ENCODE peak calls at places on chromosomes 16 and 17, in eight cellular contexts. W, Z, G, S, B, C, N and A are unnamed samples.

GRCh38 chr17:4365628-4366311 is 705 bp downstream of the UBE2G1 start:
- DNase-seq in W (peak; percentile 74), Z (peak; percentile 47), G (peak; percentile 77), S (no peak), B (peak; percentile 58), C (peak; percentile 36), N (peak; percentile 62), A (no peak)

GRCh38 chr17:73944366-73944765 is 259.1 kb upstream of the RPL38 start:
- DNase-seq in W (no peak), Z (no peak), G (no peak), S (no peak), B (no peak), C (no peak), N (no peak), A (no peak)

GRCh38 chr16:2496223-2497115 is 17.3 kb upstream of the ATP6V0C start:
- DNase-seq in W (no peak), Z (peak; percentile 28), G (no peak), S (no peak), B (no peak), C (no peak), N (no peak), A (no peak)

GRCh38 chr17:7560172-7561027 is 1.3 kb upstream of the SENP3 start:
- DNase-seq in W (peak; percentile 70), Z (peak; percentile 75), G (peak; percentile 89), S (peak; percentile 82), B (peak; percentile 67), C (peak; percentile 72), N (peak; percentile 81), A (no peak)

GRCh38 chr17:50634915-50635719 is 436 bp downstream of the ABCC3 start:
- DNase-seq in W (no peak), Z (no peak), G (no peak), S (no peak), B (no peak), C (no peak), N (no peak), A (no peak)

GRCh38 chr16:87982491-87983415 is 31.5 kb downstream of the BANP start:
- DNase-seq in W (no peak), Z (no peak), G (no peak), S (no peak), B (no peak), C (no peak), N (no peak), A (no peak)

GRCh38 chr17:15319461-15319860 is 21.9 kb downstream of the TEKT3 start:
- DNase-seq in W (no peak), Z (no peak), G (no peak), S (no peak), B (no peak), C (no peak), N (no peak), A (no peak)

GRCh38 chr16:66798162-66798561 is 3.2 kb downstream of the TERB1 start:
- DNase-seq in W (no peak), Z (no peak), G (no peak), S (no peak), B (no peak), C (peak; percentile 2), N (no peak), A (no peak)

GRCh38 chr16:57548424-57548823 is 6.0 kb downstream of the ADGRG5 start:
- DNase-seq in W (no peak), Z (no peak), G (no peak), S (no peak), B (no peak), C (no peak), N (no peak), A (no peak)

GRCh38 chr16:53821957-53822625 is 118.1 kb downstream of the FTO start:
- DNase-seq in W (no peak), Z (no peak), G (no peak), S (no peak), B (no peak), C (peak; percentile 49), N (no peak), A (no peak)

GRCh38 chr16:3518292-3518982 is 17.6 kb downstream of the CLUAP1 start:
- DNase-seq in W (no peak), Z (no peak), G (no peak), S (no peak), B (no peak), C (no peak), N (no peak), A (no peak)

DNA sequence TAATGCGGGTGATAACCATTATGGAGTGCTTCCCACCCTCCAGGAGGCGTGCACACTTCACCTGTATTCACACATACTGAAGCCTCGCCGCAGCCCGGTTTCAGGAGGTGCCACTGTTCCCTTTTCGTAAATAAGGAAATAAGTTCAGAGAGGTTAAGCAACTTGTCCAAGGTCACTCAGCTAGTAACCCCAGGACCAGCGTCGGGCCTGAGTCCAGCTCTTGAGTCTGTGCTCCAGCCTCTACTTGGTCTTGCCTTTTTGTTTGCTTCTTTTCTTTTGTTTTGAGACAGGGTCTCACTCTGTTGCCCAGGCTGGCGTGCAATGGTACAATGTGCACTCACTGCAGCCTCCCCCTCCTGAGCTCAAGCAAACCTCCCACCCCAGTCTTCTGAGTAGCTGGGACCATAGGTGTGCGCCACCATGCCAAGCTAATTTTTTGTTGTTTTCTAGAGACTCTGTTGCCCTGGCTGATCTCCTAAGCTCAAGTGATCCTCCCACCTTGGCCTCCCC is 63.5 kb upstream of the CIBAR2 start:
- DNase-seq in W (peak; percentile 19), Z (no peak), G (no peak), S (no peak), B (no peak), C (no peak), N (no peak), A (no peak)
- H3K4me1 ChIP-seq in W (peaks cover 56% of the 10 kb centered on the region), Z (peaks cover 67% of the 10 kb centered on the region), G (peaks cover 43% of the 10 kb centered on the region), S (no peaks in the 10 kb centered on the region), B (peaks cover 10% of the 10 kb centered on the region), C (peaks cover 66% of the 10 kb centered on the region), N (no peaks in the 10 kb centered on the region), A (no peaks in the 10 kb centered on the region)

GRCh38 chr16:31008154-31008950 is 2.1 kb downstream of the STX1B start:
- DNase-seq in W (no peak), Z (no peak), G (no peak), S (no peak), B (no peak), C (peak; percentile 62), N (no peak), A (no peak)

GRCh38 chr16:31009894-31010293 is 544 bp downstream of the STX1B start:
- DNase-seq in W (no peak), Z (no peak), G (no peak), S (no peak), B (no peak), C (no peak), N (no peak), A (no peak)

GRCh38 chr16:31009120-31009519 is 1.3 kb downstream of the STX1B start:
- DNase-seq in W (no peak), Z (no peak), G (no peak), S (no peak), B (no peak), C (no peak), N (no peak), A (no peak)

GRCh38 chr16:31010539-31010938 is at the start of gene STX1B:
- DNase-seq in W (no peak), Z (no peak), G (peak; percentile 55), S (no peak), B (peak; percentile 59), C (no peak), N (no peak), A (peak; percentile 67)

DNA sequence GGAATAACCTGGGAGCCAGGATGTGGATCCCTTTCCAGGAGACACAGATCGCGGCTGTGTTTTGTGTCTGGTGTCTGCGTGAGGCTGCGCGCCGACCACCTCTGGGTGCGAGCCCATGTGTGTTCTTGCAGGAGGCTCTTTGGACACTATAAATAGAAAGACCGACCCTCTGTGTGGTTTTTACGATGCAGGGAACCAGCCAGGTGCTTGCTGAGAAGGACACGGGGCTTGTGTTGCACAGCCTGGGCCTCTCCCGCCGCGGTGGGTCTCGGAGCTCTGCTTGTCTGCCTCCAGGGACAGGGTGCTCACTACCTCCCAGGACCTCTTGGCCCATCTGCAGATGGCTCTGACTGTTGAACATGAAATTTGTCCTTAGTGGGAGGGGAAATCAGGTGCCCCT is 505 bp upstream of the STX1B start:
- DNase-seq in W (no peak), Z (no peak), G (no peak), S (no peak), B (no peak), C (no peak), N (no peak), A (no peak)
- H3K4me1 ChIP-seq in W (no peaks in the 10 kb centered on the region), Z (no peaks in the 10 kb centered on the region), G (no peaks in the 10 kb centered on the region), S (no peaks in the 10 kb centered on the region), B (peaks cover 13% of the 10 kb centered on the region), C (peaks cover 34% of the 10 kb centered on the region), N (no peaks in the 10 kb centered on the region), A (peaks cover 6% of the 10 kb centered on the region)

GRCh38 chr16:24077989-24078388 is 178.1 kb upstream of the CACNG3 start:
- DNase-seq in W (no peak), Z (no peak), G (no peak), S (no peak), B (no peak), C (no peak), N (no peak), A (no peak)
- H3K4me1 ChIP-seq in W (no peaks in the 10 kb centered on the region), Z (no peaks in the 10 kb centered on the region), G (no peaks in the 10 kb centered on the region), S (no peaks in the 10 kb centered on the region), B (peaks cover 4% of the 10 kb centered on the region), C (no peaks in the 10 kb centered on the region), N (peaks cover 31% of the 10 kb centered on the region), A (no peaks in the 10 kb centered on the region)

GRCh38 chr17:38883592-38884526 is 14.0 kb downstream of the LASP1 start:
- DNase-seq in W (no peak), Z (no peak), G (peak; percentile 7), S (no peak), B (no peak), C (no peak), N (no peak), A (no peak)

GRCh38 chr17:38879878-38880727 is 10.2 kb downstream of the LASP1 start:
- DNase-seq in W (no peak), Z (peak; percentile 65), G (peak; percentile 67), S (no peak), B (no peak), C (peak; percentile 66), N (peak; percentile 57), A (no peak)

GRCh38 chr17:38885044-38885727 is 15.3 kb downstream of the LASP1 start:
- DNase-seq in W (no peak), Z (no peak), G (peak; percentile 73), S (peak; percentile 88), B (no peak), C (no peak), N (no peak), A (no peak)

GRCh38 chr17:38885728-38886642 is 16.1 kb downstream of the LASP1 start:
- DNase-seq in W (no peak), Z (no peak), G (peak; percentile 67), S (no peak), B (no peak), C (peak; percentile 60), N (no peak), A (no peak)

DNA sequence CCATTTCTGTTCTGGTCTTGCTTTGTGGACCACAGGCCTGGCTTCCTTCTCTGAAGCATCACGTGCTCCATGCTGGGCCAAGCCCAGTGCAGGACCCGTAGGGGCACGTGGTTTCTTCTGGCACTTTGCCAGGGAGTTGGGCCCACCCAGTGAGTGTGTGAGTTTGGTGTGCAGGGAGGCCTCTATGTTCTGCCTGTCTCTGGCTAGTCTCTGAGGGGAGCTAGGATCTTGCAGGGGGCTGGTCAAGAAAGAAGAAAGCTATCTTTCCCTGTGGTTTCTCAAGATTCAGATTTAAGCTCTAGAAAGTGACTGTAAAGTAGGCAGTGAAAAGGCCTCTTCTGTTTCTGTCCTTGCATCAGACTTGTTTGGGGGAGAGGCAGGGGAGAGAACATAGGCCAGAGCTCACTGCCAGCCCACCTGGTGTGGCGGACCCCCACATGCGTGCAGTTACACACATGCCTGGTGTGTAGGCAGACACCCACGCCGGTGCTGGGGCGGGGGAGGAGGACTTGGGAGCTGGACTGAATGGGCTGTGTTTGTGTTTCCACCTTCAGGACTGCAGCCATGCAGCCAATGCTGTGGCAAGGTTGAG is 11.8 kb downstream of the LASP1 start:
- DNase-seq in W (peak; percentile 85), Z (peak; percentile 79), G (peak; percentile 89), S (no peak), B (no peak), C (peak; percentile 91), N (peak; percentile 87), A (no peak)
- H3K4me1 ChIP-seq in W (peaks cover 33% of the 10 kb centered on the region), Z (peaks cover 93% of the 10 kb centered on the region), G (peaks cover 94% of the 10 kb centered on the region), S (peaks cover 86% of the 10 kb centered on the region), B (peaks cover 68% of the 10 kb centered on the region), C (peaks cover 79% of the 10 kb centered on the region), N (peaks cover 82% of the 10 kb centered on the region), A (peaks cover 100% of the 10 kb centered on the region)